ENCODE peak calls at places on chromosomes 13 and 19, in five cellular contexts. Z is HepG2, D is IMR-90, L is GM12878, B is K562. P is an unnamed sample.

GRCh38 chr13:38821753-38822551 is 135.1 kb downstream of the FREM2 start:
- DNase-seq in B (no peak), Z (no peak), L (no peak), D (no peak), P (no peak)

GRCh38 chr19:48194041-48194871 is 23.8 kb downstream of the ZSWIM9 start:
- DNase-seq in Z (peak), B (no peak), D (peak), L (no peak), P (peak)

GRCh38 chr13:59538512-59538911 is 625.2 kb downstream of the DIAPH3 start:
- DNase-seq in B (no peak), Z (no peak), L (no peak), D (no peak), P (no peak)

GRCh38 chr13:81987159-81987558 is 1646.2 kb upstream of the SPRY2 start:
- DNase-seq in Z (peak), L (no peak), B (no peak), D (no peak), P (no peak)

GRCh38 chr13:85186646-85187045 is 612.6 kb downstream of the SLITRK6 start:
- DNase-seq in B (no peak), L (no peak), Z (no peak), D (no peak), P (no peak)

GRCh38 chr13:87331178-87331577 is 340.0 kb upstream of the SLITRK5 start:
- DNase-seq in L (no peak), D (no peak), B (no peak), Z (no peak), P (no peak)

GRCh38 chr13:47499358-47500150 is 501.5 kb downstream of the SUCLA2 start:
- DNase-seq in B (no peak), L (no peak), D (peak), Z (no peak), P (no peak)

GRCh38 chr13:49608932-49609331 is 19.4 kb upstream of the ARL11 start:
- DNase-seq in Z (no peak), B (no peak), L (no peak), D (peak), P (no peak)

GRCh38 chr19:30919737-30920136 is 429.5 kb downstream of the TSHZ3 start:
- DNase-seq in L (no peak), Z (no peak), B (no peak), D (no peak), P (no peak)

GRCh38 chr19:14381689-14382474 is 638 bp downstream of the ADGRE5 start:
- DNase-seq in B (peak), D (peak), L (no peak), Z (no peak), P (no peak)

GRCh38 chr19:47729799-47730520 is 15.4 kb upstream of the NOP53 start:
- DNase-seq in Z (peak), L (no peak), B (peak), D (no peak), P (peak)

GRCh38 chr13:100544866-100545683 is 43.5 kb downstream of the GGACT start:
- DNase-seq in D (no peak), Z (no peak), B (no peak), L (no peak), P (no peak)

GRCh38 chr13:20033486-20033885 is 75.0 kb downstream of the ZMYM2 start:
- DNase-seq in B (no peak), L (no peak), Z (no peak), D (no peak), P (no peak)

GRCh38 chr13:20125129-20125782 is 35.6 kb downstream of the GJA3 start:
- DNase-seq in Z (no peak), B (no peak), D (peak), L (no peak), P (no peak)

GRCh38 chr13:23699271-23699670 is 129.1 kb downstream of the TNFRSF19 start:
- DNase-seq in D (no peak), Z (no peak), B (no peak), L (no peak), P (no peak)

GRCh38 chr19:10380311-10381102 is at the start of gene TYK2:
- DNase-seq in L (peak), D (peak), Z (peak), B (peak), P (peak)

GRCh38 chr19:11405846-11406643 is 13.1 kb downstream of the RGL3 start:
- DNase-seq in L (no peak), B (no peak), D (no peak), Z (no peak), P (peak)

GRCh38 chr13:86585826-86586225 is 786.6 kb upstream of the SLITRK6 start:
- DNase-seq in L (no peak), D (peak), Z (no peak), B (no peak), P (no peak)

GRCh38 chr19:16376649-16377048 is 52.0 kb downstream of the KLF2 start:
- DNase-seq in L (no peak), Z (no peak), B (peak), D (no peak), P (peak)

GRCh38 chr19:35135389-35135909 is 590 bp upstream of the LGI4 start:
- DNase-seq in D (peak), L (no peak), B (peak), Z (peak), P (peak)

GRCh38 chr13:50615234-50615633 is 228.3 kb downstream of the DLEU7 start:
- DNase-seq in L (no peak), B (no peak), Z (no peak), D (no peak), P (no peak)

GRCh38 chr13:108176685-108177274 is 38.6 kb downstream of the LIG4 start:
- DNase-seq in Z (peak), L (no peak), B (peak), D (peak), P (peak)

GRCh38 chr19:29173896-29174295 is 39.1 kb downstream of the UQCRFS1 start:
- DNase-seq in Z (no peak), B (no peak), L (no peak), D (no peak), P (no peak)

GRCh38 chr13:100976993-100977392 is 302.4 kb upstream of the TMTC4 start:
- DNase-seq in Z (no peak), D (no peak), L (no peak), B (no peak), P (no peak)

GRCh38 chr19:40578442-40578908 is 1.8 kb downstream of the SHKBP1 start:
- DNase-seq in L (no peak), B (peak), Z (no peak), D (peak), P (peak)

GRCh38 chr19:42024622-42025111 is 30.6 kb upstream of the ATP1A3 start:
- DNase-seq in L (no peak), B (no peak), D (peak), Z (no peak), P (no peak)

GRCh38 chr19:28731113-28731512 is 481.8 kb downstream of the UQCRFS1 start:
- DNase-seq in B (no peak), Z (no peak), L (no peak), D (no peak), P (no peak)

GRCh38 chr13:52786747-52787146 is 47.1 kb upstream of the CNMD start:
- DNase-seq in L (no peak), D (no peak), Z (no peak), B (no peak), P (no peak)

GRCh38 chr13:80585531-80585930 is 244.6 kb upstream of the SPRY2 start:
- DNase-seq in D (no peak), L (no peak), B (no peak), Z (no peak), P (no peak)

GRCh38 chr19:54137913-54138776 is 583 bp downstream of the CNOT3 start:
- DNase-seq in B (peak), Z (no peak), D (no peak), L (no peak), P (peak)

GRCh38 chr13:100301418-100301817 is 212.5 kb downstream of the PCCA start:
- DNase-seq in L (no peak), Z (no peak), B (no peak), D (no peak), P (peak)

GRCh38 chr13:109500146-109500773 is 286.1 kb downstream of the IRS2 start:
- DNase-seq in B (no peak), Z (no peak), L (no peak), D (peak), P (peak)

GRCh38 chr19:16324384-16325160 is at the start of gene KLF2:
- DNase-seq in L (no peak), B (peak), Z (peak), D (peak), P (peak)

GRCh38 chr19:18009412-18010066 is 1.6 kb downstream of the ARRDC2 start:
- DNase-seq in D (peak), B (no peak), L (no peak), Z (peak), P (no peak)

GRCh38 chr13:51937320-51938290 is 73.6 kb downstream of the ATP7B start:
- DNase-seq in L (no peak), Z (no peak), B (no peak), D (no peak), P (no peak)

GRCh38 chr13:97394542-97394941 is 39.4 kb upstream of the RAP2A start:
- DNase-seq in Z (no peak), L (no peak), B (no peak), D (no peak), P (no peak)

GRCh38 chr19:15532779-15533521 is 24.6 kb downstream of the CYP4F22 start:
- DNase-seq in D (no peak), Z (no peak), L (peak), B (no peak), P (no peak)

GRCh38 chr19:7554990-7555864 is 19.7 kb downstream of the PNPLA6 start:
- DNase-seq in L (no peak), B (peak), D (no peak), Z (no peak), P (peak)

GRCh38 chr19:49475995-49476880 is 2.2 kb downstream of the FLT3LG start:
- DNase-seq in D (no peak), Z (no peak), L (no peak), B (peak), P (peak)

GRCh38 chr19:55529636-55530230 is 7.2 kb downstream of the SBK2 start:
- DNase-seq in L (no peak), Z (no peak), B (no peak), D (no peak), P (no peak)

GRCh38 chr19:55527197-55528029 is 9.5 kb downstream of the SBK2 start:
- DNase-seq in D (no peak), Z (no peak), B (no peak), L (no peak), P (no peak)

GRCh38 chr19:55525289-55526101 is 11.4 kb downstream of the SBK2 start:
- DNase-seq in B (no peak), L (no peak), D (no peak), Z (no peak), P (no peak)

GRCh38 chr19:55528030-55528801 is 8.7 kb downstream of the SBK2 start:
- DNase-seq in Z (peak), D (peak), L (no peak), B (no peak), P (peak)

DNA sequence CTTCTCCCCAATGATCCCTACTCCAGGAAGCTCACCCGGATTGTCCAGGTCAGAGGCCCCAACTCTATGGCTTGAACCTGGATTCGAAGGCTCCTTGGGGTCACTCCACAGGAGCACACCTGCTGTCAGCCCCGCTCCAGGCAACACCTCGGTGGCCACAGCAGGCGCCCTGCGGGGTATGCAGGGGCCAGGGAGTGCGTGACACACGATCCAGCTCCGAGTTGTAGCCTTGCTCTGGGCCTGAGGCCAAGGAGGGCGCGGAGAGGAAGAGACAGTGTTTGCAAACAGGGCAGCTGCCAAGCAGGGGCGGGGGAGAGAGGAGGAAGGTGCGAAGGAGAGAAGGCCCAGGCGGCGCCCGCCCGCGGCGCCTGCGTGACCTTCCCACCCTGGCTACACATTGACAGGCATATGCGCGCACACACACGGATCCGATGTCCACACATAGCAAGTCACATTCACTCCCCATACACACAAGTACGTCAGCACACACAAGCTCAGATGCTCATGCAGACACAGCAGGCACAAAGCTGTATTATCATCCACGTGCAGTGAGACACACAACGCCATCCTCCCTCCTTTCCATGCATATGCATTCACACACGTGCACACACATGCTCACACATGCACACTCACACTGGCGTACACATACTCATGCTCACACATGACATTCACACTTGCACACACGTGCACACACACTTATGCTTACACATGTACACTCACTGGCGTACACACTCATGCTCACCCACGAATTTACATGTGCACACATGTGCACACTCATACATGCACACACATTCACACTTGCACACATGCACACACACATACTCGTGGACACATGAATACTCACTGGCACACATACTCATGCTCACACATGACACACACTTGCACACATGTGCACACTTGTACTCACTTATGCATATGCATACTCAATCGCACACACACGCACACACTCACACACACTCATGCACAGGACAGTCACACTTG is 10.4 kb downstream of the SBK2 start:
- DNase-seq in B (no peak), L (no peak), Z (peak), D (peak), P (peak)
- TF ChIP-seq MXI1 in B (no peak), L (no peak), Z (no peak), D (no peak), P (no peak)

DNA sequence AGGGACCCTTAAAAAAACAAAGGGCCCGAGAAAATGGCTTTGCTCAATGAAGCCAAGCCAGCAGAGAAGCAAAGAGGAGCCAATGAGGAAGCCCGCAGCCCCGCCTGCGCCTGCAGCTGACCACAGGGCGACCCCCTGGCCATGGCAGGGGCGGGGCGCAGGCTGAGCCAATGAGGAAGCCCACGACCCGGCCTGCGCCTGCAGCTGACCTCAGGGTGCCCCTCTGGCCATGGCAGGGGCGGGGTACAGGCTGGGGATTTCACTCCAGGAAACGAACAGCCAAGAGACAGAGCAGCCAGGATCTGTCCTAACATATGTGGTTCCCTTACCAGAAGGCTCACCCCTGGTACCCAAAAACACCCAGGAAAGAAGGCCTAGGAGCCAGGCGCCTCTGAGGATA is 101.4 kb downstream of the STK24 start:
- DNase-seq in L (no peak), Z (no peak), D (no peak), B (peak), P (peak)
- TF ChIP-seq RAD21 in L (no peak), Z (no peak), D (no peak), B (no peak), P (no peak)

GRCh38 chr13:111037838-111038397 is 77.2 kb upstream of the ARHGEF7 start:
- DNase-seq in L (no peak), Z (no peak), B (no peak), D (no peak), P (no peak)

GRCh38 chr13:111035861-111036260 is 79.2 kb upstream of the ARHGEF7 start:
- DNase-seq in D (no peak), L (no peak), B (no peak), Z (no peak), P (no peak)

GRCh38 chr13:111033172-111034133 is 81.7 kb upstream of the ARHGEF7 start:
- DNase-seq in L (no peak), B (peak), D (no peak), Z (no peak), P (no peak)

GRCh38 chr13:111036665-111037064 is 78.4 kb upstream of the ARHGEF7 start:
- DNase-seq in L (no peak), Z (no peak), B (no peak), D (no peak), P (no peak)

GRCh38 chr13:111034811-111035210 is 80.3 kb upstream of the ARHGEF7 start:
- DNase-seq in D (peak), B (no peak), Z (no peak), L (no peak), P (no peak)
- TF ChIP-seq MXI1 in D (no peak), B (no peak), Z (no peak), L (no peak), P (no peak)

GRCh38 chr13:110716235-110716505 is 2.7 kb downstream of the ING1 start:
- DNase-seq in B (peak), Z (peak), D (no peak), L (no peak), P (no peak)
- TF ChIP-seq RAD21 in B (no peak), Z (no peak), D (no peak), L (no peak), P (no peak)